ENCODE peak calls at places on chromosomes 13 and 19, in eight cellular contexts. One of them, this sample, is unnamed.

GRCh38 chr13:79423801-79424642 is 18.0 kb upstream of the RBM26 start:
- DNase-seq in HT1080: peak; percentile 48
- DNase-seq in left ventricle myocardium superior: no peak
- DNase-seq in GDM1: no peak
- DNase-seq in stimulated activated CD4-positive, alpha-beta T cell treated with anti-CD3 and anti-CD28 coated beads, Interleukin-12 subunit alpha, Interleukin-12 subunit beta, amount 100 ng/mL, for 4 hours: no peak
- DNase-seq in substantia nigra: no peak
- DNase-seq in psoas muscle: no peak
- DNase-seq in CD8-positive, alpha-beta memory T cell: no peak
- DNase-seq in this sample: no peak

GRCh38 chr13:103349664-103350063 is 283.4 kb upstream of the SLC10A2 start:
- DNase-seq in substantia nigra: no peak
- DNase-seq in GDM1: no peak
- DNase-seq in CD8-positive, alpha-beta memory T cell: no peak
- DNase-seq in psoas muscle: no peak
- DNase-seq in left ventricle myocardium superior: peak; percentile 36
- DNase-seq in HT1080: no peak
- DNase-seq in stimulated activated CD4-positive, alpha-beta T cell treated with anti-CD3 and anti-CD28 coated beads, Interleukin-12 subunit alpha, Interleukin-12 subunit beta, amount 100 ng/mL, for 4 hours: no peak
- DNase-seq in this sample: no peak

GRCh38 chr19:37936166-37936565 is 29.2 kb downstream of the SIPA1L3 start:
- DNase-seq in left ventricle myocardium superior: no peak
- DNase-seq in GDM1: no peak
- DNase-seq in CD8-positive, alpha-beta memory T cell: no peak
- DNase-seq in HT1080: no peak
- DNase-seq in stimulated activated CD4-positive, alpha-beta T cell treated with anti-CD3 and anti-CD28 coated beads, Interleukin-12 subunit alpha, Interleukin-12 subunit beta, amount 100 ng/mL, for 4 hours: no peak
- DNase-seq in psoas muscle: no peak
- DNase-seq in substantia nigra: no peak
- DNase-seq in this sample: no peak

GRCh38 chr13:30818323-30818960 is 83.1 kb downstream of the ALOX5AP start:
- DNase-seq in stimulated activated CD4-positive, alpha-beta T cell treated with anti-CD3 and anti-CD28 coated beads, Interleukin-12 subunit alpha, Interleukin-12 subunit beta, amount 100 ng/mL, for 4 hours: no peak
- DNase-seq in substantia nigra: no peak
- DNase-seq in HT1080: peak; percentile 80
- DNase-seq in left ventricle myocardium superior: no peak
- DNase-seq in psoas muscle: peak; percentile 66
- DNase-seq in CD8-positive, alpha-beta memory T cell: no peak
- DNase-seq in GDM1: no peak
- DNase-seq in this sample: no peak

GRCh38 chr13:69556540-69557196 is 551.0 kb upstream of the ATXN8OS start:
- DNase-seq in HT1080: peak; percentile 10
- DNase-seq in substantia nigra: no peak
- DNase-seq in GDM1: no peak
- DNase-seq in stimulated activated CD4-positive, alpha-beta T cell treated with anti-CD3 and anti-CD28 coated beads, Interleukin-12 subunit alpha, Interleukin-12 subunit beta, amount 100 ng/mL, for 4 hours: no peak
- DNase-seq in left ventricle myocardium superior: no peak
- DNase-seq in CD8-positive, alpha-beta memory T cell: no peak
- DNase-seq in psoas muscle: no peak
- DNase-seq in this sample: no peak

GRCh38 chr19:1241417-1242095 is at the start of gene ATP5F1D:
- DNase-seq in left ventricle myocardium superior: peak; percentile 98
- DNase-seq in psoas muscle: peak; percentile 94
- DNase-seq in substantia nigra: peak; percentile 81
- DNase-seq in GDM1: peak; percentile 92
- DNase-seq in CD8-positive, alpha-beta memory T cell: peak; percentile 85
- DNase-seq in HT1080: peak; percentile 94
- DNase-seq in stimulated activated CD4-positive, alpha-beta T cell treated with anti-CD3 and anti-CD28 coated beads, Interleukin-12 subunit alpha, Interleukin-12 subunit beta, amount 100 ng/mL, for 4 hours: peak; percentile 90
- DNase-seq in this sample: peak; percentile 97

GRCh38 chr19:38949580-38950367 is 19.0 kb downstream of the MRPS12 start:
- DNase-seq in psoas muscle: peak; percentile 87
- DNase-seq in GDM1: peak; percentile 15
- DNase-seq in CD8-positive, alpha-beta memory T cell: peak; percentile 74
- DNase-seq in substantia nigra: peak; percentile 77
- DNase-seq in left ventricle myocardium superior: peak; percentile 92
- DNase-seq in HT1080: no peak
- DNase-seq in stimulated activated CD4-positive, alpha-beta T cell treated with anti-CD3 and anti-CD28 coated beads, Interleukin-12 subunit alpha, Interleukin-12 subunit beta, amount 100 ng/mL, for 4 hours: peak; percentile 81
- DNase-seq in this sample: peak; percentile 89

GRCh38 chr13:46126074-46126473 is 21.2 kb upstream of the CPB2 start:
- DNase-seq in substantia nigra: no peak
- DNase-seq in HT1080: no peak
- DNase-seq in stimulated activated CD4-positive, alpha-beta T cell treated with anti-CD3 and anti-CD28 coated beads, Interleukin-12 subunit alpha, Interleukin-12 subunit beta, amount 100 ng/mL, for 4 hours: no peak
- DNase-seq in CD8-positive, alpha-beta memory T cell: no peak
- DNase-seq in GDM1: no peak
- DNase-seq in psoas muscle: no peak
- DNase-seq in left ventricle myocardium superior: no peak
- DNase-seq in this sample: no peak

GRCh38 chr13:75726313-75726712 is 90.2 kb downstream of the LMO7 start:
- DNase-seq in CD8-positive, alpha-beta memory T cell: no peak
- DNase-seq in left ventricle myocardium superior: no peak
- DNase-seq in substantia nigra: no peak
- DNase-seq in stimulated activated CD4-positive, alpha-beta T cell treated with anti-CD3 and anti-CD28 coated beads, Interleukin-12 subunit alpha, Interleukin-12 subunit beta, amount 100 ng/mL, for 4 hours: no peak
- DNase-seq in HT1080: no peak
- DNase-seq in GDM1: no peak
- DNase-seq in psoas muscle: no peak
- DNase-seq in this sample: no peak

GRCh38 chr13:60759499-60759898 is 362.5 kb downstream of the TDRD3 start:
- DNase-seq in stimulated activated CD4-positive, alpha-beta T cell treated with anti-CD3 and anti-CD28 coated beads, Interleukin-12 subunit alpha, Interleukin-12 subunit beta, amount 100 ng/mL, for 4 hours: no peak
- DNase-seq in psoas muscle: no peak
- DNase-seq in left ventricle myocardium superior: no peak
- DNase-seq in GDM1: no peak
- DNase-seq in CD8-positive, alpha-beta memory T cell: no peak
- DNase-seq in substantia nigra: no peak
- DNase-seq in HT1080: peak; percentile 45
- DNase-seq in this sample: no peak

GRCh38 chr19:46385636-46386035 is 27.7 kb downstream of the CCDC8 start:
- DNase-seq in stimulated activated CD4-positive, alpha-beta T cell treated with anti-CD3 and anti-CD28 coated beads, Interleukin-12 subunit alpha, Interleukin-12 subunit beta, amount 100 ng/mL, for 4 hours: no peak
- DNase-seq in left ventricle myocardium superior: no peak
- DNase-seq in HT1080: no peak
- DNase-seq in CD8-positive, alpha-beta memory T cell: no peak
- DNase-seq in substantia nigra: no peak
- DNase-seq in GDM1: no peak
- DNase-seq in psoas muscle: no peak
- DNase-seq in this sample: peak; percentile 13

This sample was measured in Right ventricle myocardium inferior.